ENCODE peak calls at places on chromosomes 12 and 14, in four cellular contexts. K is HepG2, B is endothelial cell of umbilical vein, J is H1. L is an unnamed sample.

GRCh38 chr12:131094831-131095805 is 141.4 kb downstream of the ADGRD1 start:
- DNase-seq in K (no peak), B (no peak), J (no peak), L (no peak)

GRCh38 chr14:53316504-53316903 is 163.4 kb upstream of the DDHD1 start:
- DNase-seq in K (no peak), B (no peak), J (no peak), L (no peak)

GRCh38 chr14:88841741-88842140 is 17.3 kb downstream of the TTC8 start:
- DNase-seq in K (no peak), B (no peak), J (no peak), L (no peak)

GRCh38 chr14:104140463-104141331 is 2.3 kb downstream of the KIF26A start:
- DNase-seq in K (no peak), B (no peak), J (peak), L (no peak)

GRCh38 chr12:108576660-108577234 is 14.4 kb downstream of the ISCU start:
- DNase-seq in K (no peak), B (no peak), J (no peak), L (no peak)

GRCh38 chr12:12704593-12705230 is 8.7 kb upstream of the GPR19 start:
- DNase-seq in K (peak), B (peak), J (no peak), L (peak)

GRCh38 chr12:6821271-6821673 is 349 bp upstream of the GPR162 start:
- DNase-seq in K (no peak), B (peak), J (peak), L (peak)

GRCh38 chr12:121059031-121059898 is 20.2 kb upstream of the OASL start:
- DNase-seq in K (no peak), B (no peak), J (no peak), L (no peak)

GRCh38 chr14:23941230-23941629 is 12.3 kb upstream of the DHRS4 start:
- DNase-seq in K (no peak), B (no peak), J (no peak), L (no peak)

GRCh38 chr14:23119362-23120327 is 590 bp upstream of the CEBPE start:
- DNase-seq in K (no peak), B (no peak), J (no peak), L (no peak)

GRCh38 chr12:2633176-2633824 is 161.5 kb upstream of the FKBP4 start:
- DNase-seq in K (no peak), B (no peak), J (no peak), L (no peak)
- TF ChIP-seq CTCF in K (no peak), B (no peak), J (no peak), L (no peak)

GRCh38 chr12:26287666-26288408 is 92.5 kb downstream of the SSPN start:
- DNase-seq in K (no peak), B (no peak), J (no peak), L (no peak)
- TF ChIP-seq JUN in K (no peak), B (no peak), J (no peak), L (no peak)

GRCh38 chr14:39843881-39844280 is 411.6 kb upstream of the FBXO33 start:
- DNase-seq in K (no peak), B (no peak), J (no peak), L (no peak)
- TF ChIP-seq POLR2AphosphoS5 in K (no peak), B (no peak), J (no peak), L (no peak)

GRCh38 chr14:65709576-65709975 is 297.0 kb downstream of the FUT8 start:
- DNase-seq in K (no peak), B (peak), J (no peak), L (no peak)

GRCh38 chr14:65703996-65704395 is 291.5 kb downstream of the FUT8 start:
- DNase-seq in K (no peak), B (no peak), J (no peak), L (no peak)

GRCh38 chr14:65704412-65704811 is 291.9 kb downstream of the FUT8 start:
- DNase-seq in K (no peak), B (no peak), J (no peak), L (no peak)

DNA sequence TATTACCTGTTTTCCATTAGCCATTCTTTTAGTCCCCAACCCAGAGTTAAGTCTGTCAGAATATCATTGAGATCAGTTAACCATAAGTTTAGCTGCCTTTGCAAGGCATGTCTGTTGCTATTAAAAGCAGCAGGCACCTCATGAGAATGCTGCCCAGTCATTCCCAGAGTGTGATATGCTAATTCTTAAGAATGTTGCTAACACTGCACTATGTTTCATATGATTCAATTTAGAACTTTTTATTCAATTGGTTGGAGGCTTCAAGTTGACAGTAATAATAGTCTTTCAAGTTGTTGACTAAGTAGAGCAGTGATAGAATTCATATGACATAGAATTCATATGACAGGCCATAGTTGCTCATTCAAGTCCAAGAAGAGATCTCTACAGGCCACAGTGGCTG is 292.3 kb downstream of the FUT8 start:
- DNase-seq in K (no peak), B (no peak), J (no peak), L (no peak)
- TF ChIP-seq CTCF in K (no peak), B (no peak), J (no peak), L (no peak)